ENCODE peak calls at places on chromosomes 2 and 18, in eight cellular contexts. P is tibial artery; Q is left lung; K is cardiac muscle cell; U is uterus; M is HCT116; S is hepatocyte; R is CD8-positive, alpha-beta T cell. E is an unnamed sample.

GRCh38 chr2:29000481-29000880 is 19.4 kb downstream of the TOGARAM2 start:
- DNase-seq in Q (peak; percentile 91), K (no peak), P (peak; percentile 81), U (no peak), M (no peak), R (no peak), S (no peak), E (no peak)

GRCh38 chr2:97718051-97718882 is 4.9 kb downstream of the ZAP70 start:
- DNase-seq in K (no peak), P (peak; percentile 49), Q (no peak), M (no peak), S (no peak), U (no peak), R (peak; percentile 75), E (no peak)

GRCh38 chr2:114022360-114023085 is 132.6 kb downstream of the ACTR3 start:
- DNase-seq in P (no peak), K (peak; percentile 18), S (peak; percentile 57), Q (no peak), U (no peak), M (peak; percentile 61), R (no peak), E (no peak)

GRCh38 chr2:172232638-172233253 is 130.0 kb upstream of the DLX2 start:
- DNase-seq in U (no peak), Q (no peak), P (no peak), S (no peak), K (no peak), R (no peak), M (no peak), E (no peak)

GRCh38 chr2:138827426-138828054 is 47.4 kb upstream of the NXPH2 start:
- DNase-seq in P (no peak), U (peak; percentile 21), S (peak; percentile 75), M (peak; percentile 77), Q (no peak), R (no peak), K (peak; percentile 77), E (peak; percentile 46)

GRCh38 chr18:37393945-37394609 is 171.5 kb downstream of the CELF4 start:
- DNase-seq in Q (peak; percentile 71), M (no peak), U (peak; percentile 54), S (peak; percentile 63), K (peak; percentile 93), R (no peak), P (peak; percentile 75), E (peak; percentile 45)

GRCh38 chr18:47247036-47247832 is 4.2 kb downstream of the SKOR2 start:
- DNase-seq in S (peak; percentile 44), M (no peak), R (no peak), P (no peak), U (no peak), Q (no peak), K (no peak), E (no peak)

GRCh38 chr18:48333563-48333962 is 75.6 kb downstream of the ZBTB7C start:
- DNase-seq in K (no peak), Q (peak; percentile 50), P (no peak), R (no peak), M (no peak), S (no peak), U (no peak), E (no peak)

GRCh38 chr2:124323321-124323720 is 298.2 kb downstream of the CNTNAP5 start:
- DNase-seq in P (no peak), Q (no peak), U (no peak), M (no peak), K (peak; percentile 58), R (no peak), S (peak; percentile 56), E (no peak)

GRCh38 chr18:48705043-48705442 is 166.2 kb downstream of the CTIF start:
- DNase-seq in Q (no peak), U (no peak), S (no peak), M (no peak), K (no peak), R (no peak), P (no peak), E (no peak)

GRCh38 chr2:173568054-173568453 is 213.4 kb downstream of the CDCA7 start:
- DNase-seq in K (peak; percentile 24), S (peak; percentile 24), R (no peak), P (no peak), U (no peak), M (peak; percentile 37), Q (no peak), E (peak; percentile 52)

GRCh38 chr18:48866028-48866733 is 84.6 kb downstream of the SMAD7 start:
- DNase-seq in U (no peak), Q (no peak), P (peak; percentile 90), R (no peak), S (peak; percentile 63), M (no peak), K (peak; percentile 76), E (no peak)

GRCh38 chr2:120175000-120175581 is 48.1 kb downstream of the TMEM185B start:
- DNase-seq in U (peak; percentile 28), M (peak; percentile 28), K (peak; percentile 83), R (no peak), P (no peak), Q (no peak), S (peak; percentile 83), E (no peak)

GRCh38 chr2:121709776-121710469 is 26.8 kb downstream of the NIFK start:
- DNase-seq in P (peak; percentile 20), S (no peak), K (no peak), M (no peak), Q (no peak), R (no peak), U (no peak), E (no peak)

GRCh38 chr2:86038291-86039081 is 67.2 kb downstream of the POLR1A start:
- DNase-seq in R (peak; percentile 34), M (no peak), S (no peak), U (peak; percentile 22), K (peak; percentile 74), Q (peak; percentile 67), P (peak; percentile 64), E (peak; percentile 21)

GRCh38 chr2:237923507-237924163 is 43.2 kb upstream of the UBE2F start:
- DNase-seq in K (peak; percentile 74), P (peak; percentile 89), S (peak; percentile 87), M (peak; percentile 29), Q (peak; percentile 78), R (peak; percentile 71), U (peak; percentile 81), E (peak; percentile 84)

GRCh38 chr2:192051533-192051932 is 143.2 kb downstream of the TMEFF2 start:
- DNase-seq in R (no peak), P (no peak), M (no peak), S (no peak), Q (no peak), U (no peak), K (no peak), E (no peak)

GRCh38 chr2:218322756-218323525 is 30.6 kb upstream of the TMBIM1 start:
- DNase-seq in K (peak; percentile 99), Q (peak; percentile 89), R (peak; percentile 23), S (peak; percentile 94), P (peak; percentile 78), U (peak; percentile 66), M (peak; percentile 46), E (peak; percentile 88)

GRCh38 chr2:236676131-236676873 is 106.7 kb downstream of the ACKR3 start:
- DNase-seq in K (no peak), P (no peak), Q (no peak), R (no peak), S (no peak), U (no peak), M (no peak), E (no peak)

GRCh38 chr2:105388971-105389381 is 9.9 kb downstream of the FHL2 start:
- DNase-seq in S (no peak), M (no peak), Q (no peak), P (no peak), K (peak; percentile 87), U (no peak), R (no peak), E (no peak)

GRCh38 chr2:83874066-83874465 is 585.0 kb downstream of the SUCLG1 start:
- DNase-seq in U (no peak), Q (no peak), M (no peak), S (no peak), R (no peak), P (no peak), K (no peak), E (no peak)
- H3K9me3 ChIP-seq in U (no peaks in the 10 kb centered on the region), Q (no peaks in the 10 kb centered on the region), M (no peaks in the 10 kb centered on the region), S (no peaks in the 10 kb centered on the region), R (no peaks in the 10 kb centered on the region), P (no peaks in the 10 kb centered on the region), K (no peaks in the 10 kb centered on the region), E (no peaks in the 10 kb centered on the region)

DNA sequence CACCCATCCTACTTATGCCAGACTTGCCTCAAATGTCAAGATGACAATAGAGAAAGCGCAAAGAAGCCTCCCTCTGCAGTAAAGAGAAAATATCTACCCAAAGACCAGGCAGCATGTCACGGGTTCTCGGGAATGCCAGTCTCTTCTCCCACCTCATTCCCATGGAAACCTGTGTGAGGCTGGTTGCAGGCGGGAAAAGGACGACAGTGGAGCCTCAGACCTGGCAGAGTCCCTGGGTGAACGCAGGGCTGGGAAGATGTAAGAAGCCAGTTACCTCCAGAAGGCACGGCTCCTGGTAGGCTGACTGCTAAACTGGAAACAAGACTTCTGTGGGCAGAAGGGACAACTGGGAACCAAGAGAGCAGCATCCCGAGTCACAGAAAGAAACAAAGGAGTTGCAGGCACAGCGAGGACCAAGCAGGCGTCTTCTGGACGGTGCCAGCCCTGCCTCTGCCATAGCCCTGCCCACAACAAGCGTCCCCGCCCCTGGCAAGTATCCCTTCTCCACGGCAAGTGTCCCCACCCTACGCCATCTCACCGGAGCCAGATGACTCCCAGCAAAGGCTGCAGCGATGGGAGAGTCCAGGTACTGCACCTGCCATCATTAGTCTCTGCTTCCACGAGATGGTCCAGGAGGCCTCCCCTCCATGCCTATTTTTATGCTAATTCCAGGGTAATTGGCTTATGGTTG is 440.8 kb upstream of the MYT1L start:
- DNase-seq in M (no peak), P (no peak), R (no peak), S (no peak), Q (no peak), K (no peak), U (no peak), E (no peak)
- H3K9me3 ChIP-seq in M (no peaks in the 10 kb centered on the region), P (no peaks in the 10 kb centered on the region), R (no peaks in the 10 kb centered on the region), S (no peaks in the 10 kb centered on the region), Q (no peaks in the 10 kb centered on the region), K (no peaks in the 10 kb centered on the region), U (no peaks in the 10 kb centered on the region), E (no peaks in the 10 kb centered on the region)

GRCh38 chr2:3277748-3278520 is 99.7 kb downstream of the EIPR1 start:
- DNase-seq in K (no peak), U (no peak), R (no peak), Q (no peak), P (no peak), S (no peak), M (no peak), E (no peak)

GRCh38 chr2:3279236-3279960 is 98.2 kb downstream of the EIPR1 start:
- DNase-seq in M (no peak), U (no peak), S (no peak), K (no peak), P (no peak), R (no peak), Q (no peak), E (no peak)

GRCh38 chr2:3278521-3279218 is 98.9 kb downstream of the EIPR1 start:
- DNase-seq in M (no peak), K (no peak), S (no peak), P (no peak), U (no peak), Q (no peak), R (no peak), E (no peak)

GRCh38 chr2:3280197-3280596 is 97.4 kb downstream of the EIPR1 start:
- DNase-seq in U (no peak), S (no peak), R (no peak), M (no peak), K (no peak), P (no peak), Q (no peak), E (no peak)

GRCh38 chr2:3277050-3277747 is 100.4 kb downstream of the EIPR1 start:
- DNase-seq in Q (no peak), U (no peak), S (no peak), R (no peak), K (no peak), P (no peak), M (no peak), E (no peak)
- H3K9me3 ChIP-seq in Q (no peaks in the 10 kb centered on the region), U (peaks cover 6% of the 10 kb centered on the region), S (no peaks in the 10 kb centered on the region), R (no peaks in the 10 kb centered on the region), K (no peaks in the 10 kb centered on the region), P (no peaks in the 10 kb centered on the region), M (no peaks in the 10 kb centered on the region), E (peaks cover 7% of the 10 kb centered on the region)

GRCh38 chr2:20541651-20542050 is 94.8 kb downstream of the RHOB start:
- DNase-seq in P (no peak), U (no peak), M (no peak), S (no peak), Q (no peak), R (no peak), K (no peak), E (no peak)
- H3K9me3 ChIP-seq in P (no peaks in the 10 kb centered on the region), U (no peaks in the 10 kb centered on the region), M (no peaks in the 10 kb centered on the region), S (no peaks in the 10 kb centered on the region), Q (no peaks in the 10 kb centered on the region), R (no peaks in the 10 kb centered on the region), K (no peaks in the 10 kb centered on the region), E (no peaks in the 10 kb centered on the region)

E was measured in Caco-2.